ENCODE peak calls at places on chromosomes 12 and 14, in six cellular contexts. K, D, W, M, E and J are unnamed samples.

GRCh38 chr12:106861984-106862894 is 87.8 kb downstream of the RIC8B start:
- DNase-seq in E (no peak), W (no peak), M (no peak), D (no peak), K (peak), J (no peak)

GRCh38 chr12:101414533-101415119 is 7.1 kb upstream of the ARL1 start:
- DNase-seq in D (no peak), E (peak), W (peak), K (peak), M (no peak), J (peak)

GRCh38 chr12:24955853-24956252 is 7.0 kb upstream of the BCAT1 start:
- DNase-seq in D (no peak), M (no peak), W (no peak), E (peak), K (no peak), J (no peak)

GRCh38 chr12:96948782-96949181 is 41.7 kb downstream of the NEDD1 start:
- DNase-seq in W (no peak), M (no peak), K (no peak), D (no peak), E (no peak), J (no peak)

GRCh38 chr14:56666294-56666693 is 86.7 kb downstream of the TMEM260 start:
- DNase-seq in E (no peak), K (no peak), W (no peak), D (no peak), M (no peak), J (no peak)

GRCh38 chr12:105765053-105766019 is 373.4 kb downstream of the NUAK1 start:
- DNase-seq in K (no peak), M (no peak), W (no peak), E (no peak), D (no peak), J (no peak)

GRCh38 chr12:13165578-13166120 is 30.9 kb upstream of the EMP1 start:
- DNase-seq in K (peak), W (peak), D (peak), M (peak), E (no peak), J (peak)

GRCh38 chr12:6302621-6303020 is 7.9 kb upstream of the PLEKHG6 start:
- DNase-seq in W (no peak), E (no peak), M (peak), K (no peak), D (no peak), J (no peak)

GRCh38 chr14:59969319-59969718 is 49.4 kb downstream of the LRRC9 start:
- DNase-seq in M (no peak), E (no peak), W (no peak), D (no peak), K (peak), J (no peak)

GRCh38 chr12:3885179-3886094 is 12.2 kb upstream of the PARP11 start:
- DNase-seq in E (peak), M (no peak), D (peak), W (peak), K (peak), J (no peak)

DNA sequence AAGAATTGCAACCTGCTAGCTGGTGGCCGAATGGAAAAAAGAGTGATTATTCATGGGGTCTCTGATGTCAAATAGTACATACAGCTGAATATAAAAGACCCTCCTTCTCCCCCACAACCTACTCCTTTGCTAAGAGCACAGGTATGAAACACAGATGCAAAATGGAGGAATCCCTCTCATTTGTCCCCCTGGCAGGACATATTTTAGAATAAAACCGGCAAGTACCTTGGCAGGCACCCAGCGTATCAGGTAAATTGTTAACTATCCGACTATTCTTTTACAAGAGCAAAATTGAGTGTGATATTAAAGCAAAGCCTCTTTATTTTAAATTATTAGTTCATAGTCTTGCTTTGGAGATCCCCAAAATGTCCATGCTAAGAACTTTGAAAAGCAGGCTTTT is 73.7 kb upstream of the USP44 start:
- DNase-seq in E (no peak), D (no peak), W (no peak), M (no peak), K (no peak), J (no peak)
- H3K27ac ChIP-seq in E (no peak), D (no peak), W (no peak), M (peak), K (peak), J (no peak)

DNA sequence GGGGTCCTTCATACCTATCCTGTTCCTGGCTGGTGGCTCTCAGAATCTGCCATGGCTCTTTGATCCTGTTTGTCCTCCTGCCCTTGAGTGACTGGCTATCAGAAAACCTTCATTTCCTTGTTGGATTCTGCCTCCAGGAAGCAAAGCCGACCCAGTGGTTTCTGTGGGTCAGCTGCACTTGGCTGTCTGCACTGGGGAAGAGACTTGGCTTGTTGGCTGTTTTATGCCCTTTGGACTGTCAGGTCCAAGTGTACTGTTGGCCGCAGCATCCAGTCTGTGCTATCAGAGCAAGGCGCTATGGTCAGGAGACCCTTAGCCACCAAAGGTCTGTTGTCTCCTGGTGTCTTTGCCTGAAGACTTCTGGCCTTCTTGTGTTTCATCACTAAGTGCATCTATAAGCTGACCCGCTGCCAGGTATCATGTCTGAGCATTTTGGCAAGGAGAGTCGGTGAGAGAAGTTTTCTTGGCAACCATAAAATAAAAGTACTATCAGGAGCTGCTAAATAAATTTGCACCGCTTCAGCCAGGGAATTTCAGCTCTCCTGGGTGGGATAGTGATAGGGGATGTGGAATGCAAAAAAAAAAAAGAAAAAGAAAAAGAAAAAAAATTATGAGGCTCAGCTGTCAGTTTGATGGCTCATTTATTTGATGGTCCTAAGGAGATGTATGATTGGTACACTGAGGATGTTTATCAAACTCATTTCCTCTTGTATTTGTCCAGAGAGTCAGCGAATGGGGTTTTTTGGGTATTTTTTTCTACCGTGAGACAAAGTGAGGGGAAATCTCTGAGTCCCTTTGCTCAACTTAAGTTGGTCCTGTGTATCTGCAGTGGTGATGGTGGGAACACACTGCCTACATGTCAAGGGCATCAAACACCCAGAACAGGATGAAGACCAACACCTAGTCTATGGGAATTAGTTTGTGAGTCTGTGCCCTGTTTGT is 177.2 kb upstream of the HIF1A start:
- DNase-seq in M (no peak), E (no peak), W (no peak), D (no peak), K (no peak), J (peak)
- TF ChIP-seq EP300 in M (no peak), E (no peak), W (no peak), D (no peak), K (no peak), J (no peak)

GRCh38 chr14:54784657-54785056 is 118.0 kb downstream of the GCH1 start:
- DNase-seq in K (no peak), E (no peak), M (no peak), D (no peak), W (no peak), J (no peak)

GRCh38 chr14:54785111-54785777 is 117.4 kb downstream of the GCH1 start:
- DNase-seq in E (no peak), K (no peak), D (no peak), W (no peak), M (no peak), J (no peak)

GRCh38 chr14:54786191-54786755 is 116.4 kb downstream of the GCH1 start:
- DNase-seq in D (no peak), K (no peak), E (no peak), M (no peak), W (no peak), J (no peak)

GRCh38 chr14:54786816-54787215 is 115.8 kb downstream of the GCH1 start:
- DNase-seq in E (no peak), K (no peak), M (no peak), D (no peak), W (no peak), J (no peak)

DNA sequence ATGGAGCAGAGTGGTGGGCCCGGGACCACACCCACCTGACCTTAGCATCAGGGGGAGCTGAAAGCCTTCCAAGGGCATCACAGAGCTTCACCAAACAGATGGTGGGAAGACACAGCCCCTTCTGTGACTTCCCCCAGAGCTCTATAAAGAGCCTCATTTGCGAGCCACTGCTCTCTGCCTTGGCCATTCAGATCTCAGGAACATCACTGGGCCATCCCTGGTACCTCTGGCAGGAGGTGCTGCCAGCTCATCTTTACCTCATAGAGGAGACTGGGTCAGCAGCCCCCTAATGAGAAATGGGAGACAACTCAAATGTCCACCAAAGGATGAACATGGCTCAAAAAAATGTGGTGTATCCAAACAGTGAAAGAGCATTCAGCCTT is 116.9 kb downstream of the GCH1 start:
- DNase-seq in M (no peak), W (no peak), E (no peak), D (no peak), K (no peak), J (no peak)
- H3K4me3 ChIP-seq in M (no peak), W (no peak), E (no peak), D (no peak), K (no peak), J (no peak)

GRCh38 chr12:108699955-108700563 is 31.3 kb downstream of the CORO1C start:
- DNase-seq in M (no peak), E (peak), D (no peak), W (no peak), K (no peak), J (no peak)

GRCh38 chr12:108700833-108701450 is 30.4 kb downstream of the CORO1C start:
- DNase-seq in D (no peak), W (no peak), E (peak), K (no peak), M (no peak), J (no peak)

GRCh38 chr12:108696111-108696995 is 35.0 kb downstream of the CORO1C start:
- DNase-seq in K (no peak), W (peak), D (no peak), M (no peak), E (peak), J (no peak)

GRCh38 chr12:108696996-108697290 is 34.4 kb downstream of the CORO1C start:
- DNase-seq in D (no peak), M (no peak), W (no peak), K (no peak), E (no peak), J (no peak)

DNA sequence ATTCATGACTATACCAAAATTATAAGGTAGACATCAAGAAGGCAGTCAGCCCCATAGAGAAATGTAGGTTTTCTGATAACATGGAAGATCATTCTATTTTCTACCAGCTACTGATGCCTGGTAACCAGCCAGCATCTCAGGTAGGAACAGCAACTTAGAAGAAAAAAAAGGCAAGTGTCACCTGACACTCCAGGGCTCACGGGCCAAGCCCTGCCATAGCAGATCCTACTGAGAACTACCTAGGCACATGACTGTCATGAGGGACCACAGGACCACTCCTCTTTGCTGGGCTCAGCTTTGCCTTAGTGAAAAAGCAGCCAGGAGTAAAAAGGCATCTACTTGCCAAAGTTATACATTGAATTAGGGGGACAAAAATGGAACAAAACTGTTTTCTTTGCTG is 33.4 kb downstream of the CORO1C start:
- DNase-seq in K (no peak), W (no peak), D (no peak), M (no peak), E (no peak), J (no peak)
- H3K27ac ChIP-seq in K (no peak), W (no peak), D (no peak), M (peak), E (no peak), J (peak)

GRCh38 chr12:53862831-53863230 is 75.8 kb upstream of the HOXC13 start:
- DNase-seq in E (no peak), D (no peak), M (no peak), W (no peak), K (peak), J (no peak)
- TF ChIP-seq EP300 in E (no peak), D (no peak), M (no peak), W (no peak), K (no peak), J (no peak)

GRCh38 chr12:58917699-58918334 is 2.5 kb downstream of the LRIG3 start:
- DNase-seq in W (no peak), E (no peak), M (no peak), K (no peak), D (no peak), J (no peak)
- H3K4me3 ChIP-seq in W (peak), E (no peak), M (peak), K (no peak), D (peak), J (peak)

GRCh38 chr12:124592481-124593160 is 25.2 kb upstream of the NCOR2 start:
- DNase-seq in W (no peak), M (no peak), D (no peak), E (no peak), K (no peak), J (peak)
- H3K27ac ChIP-seq in W (no peak), M (no peak), D (no peak), E (no peak), K (no peak), J (no peak)